ENCODE peak calls at places on chromosomes 6 and 20, in eight cellular contexts. E, P, V, M, L, T, S and K are unnamed samples.

GRCh38 chr6:45979311-45979710 is 36.3 kb downstream of the CLIC5 start:
- DNase-seq in E (no peak), P (no peak), V (no peak), M (no peak), L (no peak), T (no peak), S (no peak), K (no peak)

GRCh38 chr6:5996701-5997419 is 9.9 kb downstream of the NRN1 start:
- DNase-seq in E (no peak), P (no peak), V (no peak), M (no peak), L (no peak), T (no peak), S (peak), K (no peak)

GRCh38 chr6:118709859-118710350 is 58.5 kb upstream of the CEP85L start:
- DNase-seq in E (peak), P (peak), V (peak), M (peak), L (no peak), T (no peak), S (peak), K (no peak)

GRCh38 chr6:3212261-3212660 is 15.2 kb downstream of the TUBB2B start:
- DNase-seq in E (no peak), P (no peak), V (no peak), M (no peak), L (no peak), T (no peak), S (no peak), K (no peak)

GRCh38 chr6:4300917-4301316 is 165.5 kb upstream of the ECI2 start:
- DNase-seq in E (peak), P (no peak), V (no peak), M (no peak), L (no peak), T (no peak), S (no peak), K (no peak)

GRCh38 chr20:4053071-4053470 is 37.7 kb upstream of the RNF24 start:
- DNase-seq in E (no peak), P (no peak), V (no peak), M (no peak), L (no peak), T (no peak), S (no peak), K (no peak)

GRCh38 chr6:157747395-157747794 is 75.7 kb upstream of the SNX9 start:
- DNase-seq in E (no peak), P (no peak), V (no peak), M (no peak), L (no peak), T (no peak), S (no peak), K (no peak)

GRCh38 chr20:40763646-40764295 is 74.7 kb upstream of the MAFB start:
- DNase-seq in E (no peak), P (no peak), V (no peak), M (no peak), L (no peak), T (no peak), S (no peak), K (no peak)

GRCh38 chr6:41600499-41601247 is 37.6 kb upstream of the MDFI start:
- DNase-seq in E (no peak), P (no peak), V (no peak), M (no peak), L (no peak), T (no peak), S (no peak), K (no peak)

GRCh38 chr6:11460001-11460668 is 77.4 kb upstream of the TMEM170B start:
- DNase-seq in E (peak), P (no peak), V (no peak), M (no peak), L (no peak), T (no peak), S (no peak), K (no peak)

GRCh38 chr20:57680131-57680716 is 29.6 kb downstream of the PMEPA1 start:
- DNase-seq in E (no peak), P (no peak), V (no peak), M (no peak), L (no peak), T (no peak), S (no peak), K (no peak)

GRCh38 chr6:125950293-125950692 is 6.3 kb upstream of the HINT3 start:
- DNase-seq in E (no peak), P (no peak), V (no peak), M (no peak), L (no peak), T (no peak), S (no peak), K (no peak)

GRCh38 chr6:53033764-53034163 is 31.4 kb upstream of the FBXO9 start:
- DNase-seq in E (no peak), P (no peak), V (no peak), M (no peak), L (no peak), T (no peak), S (peak), K (no peak)

GRCh38 chr6:75602164-75602896 is 650 bp downstream of the SENP6 start:
- DNase-seq in E (peak), P (no peak), V (peak), M (peak), L (peak), T (peak), S (no peak), K (no peak)